ENCODE peak calls at places on chromosomes 3 and 15, in ten cellular contexts. Z is dorsolateral prefrontal cortex; F is mucosa of gallbladder; T is left ventricle myocardium superior; Q is GM23248; M is NCI-H82; J is CD4-positive, alpha-beta T cell; E is AG10803; H is lower lobe of right lung; O is neural progenitor cell. G is an unnamed sample.
A peak's percentile ranks its signal among the peaks of the same experiment; 100 is the strongest.

GRCh38 chr3:121574449-121574848 is 6.7 kb downstream of the ARGFX start:
- DNase-seq in Z (no peak), F (peak; percentile 66), T (no peak), Q (no peak), M (peak; percentile 98), J (no peak), E (no peak), H (no peak), O (no peak), G (no peak)

GRCh38 chr15:32974691-32975090 is 219.8 kb downstream of the FMN1 start:
- DNase-seq in Z (no peak), F (no peak), T (no peak), Q (peak; percentile 74), M (no peak), J (no peak), E (peak; percentile 82), H (no peak), O (no peak), G (no peak)

GRCh38 chr15:32676095-32676643 is 34.7 kb downstream of the SCG5 start:
- DNase-seq in Z (no peak), F (no peak), T (no peak), Q (no peak), M (peak; percentile 77), J (no peak), E (no peak), H (no peak), O (no peak), G (no peak)

GRCh38 chr3:23055733-23056376 is 147.3 kb upstream of the UBE2E2 start:
- DNase-seq in Z (no peak), F (no peak), T (no peak), Q (peak; percentile 91), M (no peak), J (no peak), E (peak; percentile 91), H (no peak), O (no peak), G (no peak)

GRCh38 chr3:102200126-102200525 is 234.7 kb upstream of the ZPLD1 start:
- DNase-seq in Z (no peak), F (no peak), T (no peak), Q (peak; percentile 33), M (no peak), J (no peak), E (peak; percentile 18), H (no peak), O (no peak), G (no peak)

GRCh38 chr15:88805031-88805780 is 2.0 kb downstream of the ACAN start:
- DNase-seq in Z (no peak), F (no peak), T (no peak), Q (no peak), M (no peak), J (no peak), E (no peak), H (no peak), O (no peak), G (no peak)

GRCh38 chr3:46662771-46663551 is 30.5 kb downstream of the ALS2CL start:
- DNase-seq in Z (peak; percentile 73), F (no peak), T (no peak), Q (peak; percentile 81), M (no peak), J (no peak), E (peak; percentile 61), H (peak; percentile 25), O (no peak), G (peak; percentile 84)

GRCh38 chr3:168952551-168952950 is 711.0 kb downstream of the MECOM start:
- DNase-seq in Z (no peak), F (no peak), T (no peak), Q (peak; percentile 43), M (no peak), J (no peak), E (peak; percentile 42), H (no peak), O (no peak), G (no peak)

GRCh38 chr15:35325374-35325941 is 220.5 kb downstream of the DPH6 start:
- DNase-seq in Z (no peak), F (no peak), T (no peak), Q (no peak), M (no peak), J (no peak), E (no peak), H (no peak), O (no peak), G (no peak)

GRCh38 chr3:17032407-17033034 is 147.8 kb downstream of the PLCL2 start:
- DNase-seq in Z (no peak), F (no peak), T (no peak), Q (peak; percentile 52), M (peak; percentile 39), J (no peak), E (peak; percentile 29), H (no peak), O (peak; percentile 46), G (no peak)

GRCh38 chr15:59340325-59340724 is 32.3 kb downstream of the MYO1E start:
- DNase-seq in Z (no peak), F (no peak), T (no peak), Q (no peak), M (no peak), J (no peak), E (no peak), H (no peak), O (no peak), G (no peak)

GRCh38 chr15:39628821-39629220 is 47.9 kb downstream of the THBS1 start:
- DNase-seq in Z (no peak), F (no peak), T (no peak), Q (no peak), M (no peak), J (no peak), E (peak; percentile 37), H (no peak), O (no peak), G (no peak)

GRCh38 chr3:11211531-11212300 is 57.4 kb downstream of the HRH1 start:
- DNase-seq in Z (no peak), F (no peak), T (no peak), Q (peak; percentile 74), M (no peak), J (no peak), E (peak; percentile 81), H (no peak), O (peak; percentile 13), G (no peak)

GRCh38 chr15:78193731-78194567 is 40.4 kb downstream of the ACSBG1 start:
- DNase-seq in Z (no peak), F (no peak), T (no peak), Q (no peak), M (no peak), J (no peak), E (no peak), H (no peak), O (no peak), G (peak; percentile 72)

G was measured in posterior vena cava.